ENCODE peak calls at places on chromosomes 12 and 14, in four cellular contexts. R is progenitor cell of endocrine pancreas, H is astrocyte of the cerebellum, U is sigmoid colon. K is an unnamed sample.

GRCh38 chr14:73684627-73685026 is 29.6 kb downstream of the PNMA1 start:
- DNase-seq in R (no peak), H (no peak), U (no peak), K (no peak)

GRCh38 chr14:42174357-42174756 is 567.7 kb downstream of the LRFN5 start:
- DNase-seq in R (no peak), H (no peak), U (no peak), K (no peak)

GRCh38 chr14:76644875-76645518 is 116.3 kb upstream of the VASH1 start:
- DNase-seq in R (peak; percentile 55), H (peak; percentile 4), U (peak; percentile 58), K (peak; percentile 78)

GRCh38 chr12:109462868-109463692 is 14.0 kb downstream of the KCTD10 start:
- DNase-seq in R (no peak), H (peak; percentile 98), U (peak; percentile 97), K (no peak)

GRCh38 chr14:31510222-31510621 is 22.4 kb upstream of the GPR33 start:
- DNase-seq in R (no peak), H (no peak), U (no peak), K (no peak)

GRCh38 chr12:5309654-5310053 is 122.3 kb upstream of the NTF3 start:
- DNase-seq in R (no peak), H (no peak), U (no peak), K (no peak)

GRCh38 chr12:103901518-103902173 is 28.6 kb upstream of the HSP90B1 start:
- DNase-seq in R (no peak), H (no peak), U (no peak), K (no peak)

GRCh38 chr14:54050759-54051158 is 94.1 kb upstream of the BMP4 start:
- DNase-seq in R (no peak), H (no peak), U (no peak), K (no peak)

GRCh38 chr12:53982616-53983579 is 2.0 kb upstream of the HOXC10 start:
- DNase-seq in R (no peak), H (no peak), U (no peak), K (no peak)

GRCh38 chr14:56491299-56492285 is 88.0 kb upstream of the TMEM260 start:
- DNase-seq in R (peak; percentile 50), H (peak; percentile 40), U (no peak), K (peak; percentile 53)

GRCh38 chr12:44774815-44775411 is 101.2 kb downstream of the NELL2 start:
- DNase-seq in R (peak; percentile 39), H (no peak), U (no peak), K (peak; percentile 74)

GRCh38 chr12:92403210-92404175 is 257.8 kb upstream of the BTG1 start:
- DNase-seq in R (no peak), H (no peak), U (no peak), K (no peak)

GRCh38 chr12:25852792-25853191 is 105.7 kb upstream of the RASSF8 start:
- DNase-seq in R (no peak), H (no peak), U (no peak), K (no peak)

GRCh38 chr12:19970116-19970515 is 398.2 kb upstream of the PDE3A start:
- DNase-seq in R (no peak), H (peak; percentile 83), U (no peak), K (no peak)

GRCh38 chr12:131015581-131016337 is 62.1 kb downstream of the ADGRD1 start:
- DNase-seq in R (no peak), H (no peak), U (no peak), K (no peak)

GRCh38 chr14:50667491-50668007 is 557 bp downstream of the SAV1 start:
- DNase-seq in R (peak; percentile 36), H (no peak), U (peak; percentile 68), K (no peak)

GRCh38 chr12:63047146-63047545 is 103.9 kb downstream of the AVPR1A start:
- DNase-seq in R (no peak), H (no peak), U (no peak), K (no peak)

GRCh38 chr12:5554711-5555110 is 122.8 kb downstream of the NTF3 start:
- DNase-seq in R (no peak), H (peak; percentile 46), U (no peak), K (no peak)

GRCh38 chr12:121719926-121720414 is 7.4 kb downstream of the TMEM120B start:
- DNase-seq in R (no peak), H (no peak), U (no peak), K (no peak)

GRCh38 chr12:3236345-3237153 is 159.4 kb downstream of the TSPAN9 start:
- DNase-seq in R (no peak), H (no peak), U (no peak), K (no peak)

GRCh38 chr12:131041968-131042847 is 88.5 kb downstream of the ADGRD1 start:
- DNase-seq in R (no peak), H (no peak), U (no peak), K (no peak)

GRCh38 chr12:45615268-45615667 is 114.2 kb upstream of the ARID2 start:
- DNase-seq in R (no peak), H (peak; percentile 33), U (no peak), K (no peak)

GRCh38 chr12:21751517-21751916 is 23.0 kb downstream of the KCNJ8 start:
- DNase-seq in R (no peak), H (no peak), U (no peak), K (no peak)

GRCh38 chr14:57574617-57575288 is 81.1 kb upstream of the CCDC198 start:
- DNase-seq in R (no peak), H (no peak), U (no peak), K (no peak)

GRCh38 chr12:76927170-76927784 is 48.5 kb upstream of the CSRP2 start:
- DNase-seq in R (no peak), H (no peak), U (no peak), K (peak; percentile 84)
- TF ChIP-seq CTCF in R (peak; percentile 41), H (peak; percentile 52), U (no peak), K (peak; percentile 71)

GRCh38 chr12:94898388-94898787 is 105.1 kb downstream of the NDUFA12 start:
- DNase-seq in R (no peak), H (no peak), U (no peak), K (peak; percentile 48)
- TF ChIP-seq CTCF in R (peak; percentile 31), H (peak; percentile 42), U (no peak), K (no peak)

GRCh38 chr12:49347307-49348237 is 884 bp downstream of the DNAJC22 start:
- DNase-seq in R (peak; percentile 94), H (peak; percentile 53), U (peak; percentile 86), K (peak; percentile 91)
- TF ChIP-seq CTCF in R (peak; percentile 99), H (peak; percentile 90), U (peak; percentile 73), K (peak; percentile 100)

GRCh38 chr14:61923348-61923747 is 161.1 kb downstream of the SNAPC1 start:
- DNase-seq in R (no peak), H (no peak), U (no peak), K (no peak)
- TF ChIP-seq CTCF in R (peak; percentile 11), H (peak; percentile 21), U (no peak), K (no peak)

DNA sequence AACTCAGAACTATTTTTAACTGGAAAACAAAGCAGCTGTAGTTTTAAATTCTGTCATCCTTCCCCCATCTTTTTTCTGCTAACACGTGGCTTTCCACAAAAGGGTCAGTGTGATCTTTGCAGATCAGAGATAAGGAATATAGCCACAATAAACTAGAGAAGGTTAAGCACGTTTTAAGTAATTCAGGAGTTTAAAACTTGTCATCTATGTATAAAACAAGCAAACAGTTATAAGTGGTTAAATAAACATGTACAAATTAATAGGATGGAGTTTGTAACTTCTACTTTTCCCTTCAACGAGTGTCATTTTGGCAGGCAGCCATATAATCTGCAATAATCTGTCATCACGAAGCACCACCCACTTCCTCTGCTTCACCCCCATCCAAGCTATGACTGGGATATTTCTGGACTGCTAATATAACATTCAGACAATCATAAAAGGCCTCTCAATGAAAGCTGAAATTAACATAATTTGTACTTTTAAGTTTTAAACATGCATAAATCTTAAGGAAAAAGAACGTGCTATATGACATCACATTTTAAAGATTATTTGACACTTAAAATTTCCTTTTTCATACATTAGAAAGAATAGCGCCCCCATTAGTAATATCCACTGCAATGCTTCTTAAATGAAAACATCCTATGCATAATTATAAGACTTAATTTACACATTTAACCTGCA is 15.2 kb downstream of the TAOK3 start:
- DNase-seq in R (no peak), H (no peak), U (no peak), K (no peak)
- TF ChIP-seq CTCF in R (no peak), H (no peak), U (no peak), K (peak; percentile 33)